ENCODE peak calls at places on chromosomes 3 and 15, in six cellular contexts. X is central memory CD8-positive, alpha-beta T cell; J is activated CD4-positive, alpha-beta memory T cell treated with anti-CD3 and anti-CD28 coated beads for 36 hours; V is fibroblast of villous mesenchyme; D is GM23248; F is esophagus squamous epithelium. S is an unnamed sample.

GRCh38 chr15:74130089-74130848 is at the start of gene ISLR2:
- DNase-seq in X (no peak), J (no peak), V (peak), D (peak), F (no peak), S (no peak)

GRCh38 chr3:70716832-70717231 is 404.4 kb upstream of the MDFIC2 start:
- DNase-seq in X (no peak), J (peak), V (peak), D (peak), F (no peak), S (peak)

GRCh38 chr15:100725121-100726069 is 123.0 kb downstream of the ASB7 start:
- DNase-seq in X (no peak), J (no peak), V (peak), D (peak), F (no peak), S (peak)

GRCh38 chr3:34669490-34669889 is 871.1 kb downstream of the PDCD6IP start:
- DNase-seq in X (no peak), J (no peak), V (no peak), D (no peak), F (no peak), S (no peak)

GRCh38 chr15:96314508-96314907 is 16.0 kb upstream of the NR2F2 start:
- DNase-seq in X (no peak), J (no peak), V (no peak), D (no peak), F (no peak), S (no peak)

GRCh38 chr3:131794766-131795381 is 239.9 kb downstream of the CPNE4 start:
- DNase-seq in X (no peak), J (peak), V (peak), D (peak), F (no peak), S (peak)

GRCh38 chr15:80880086-80880485 is 100.9 kb downstream of the CEMIP start:
- DNase-seq in X (no peak), J (no peak), V (no peak), D (no peak), F (no peak), S (no peak)

GRCh38 chr3:184593923-184594303 is 32.3 kb downstream of the EPHB3 start:
- DNase-seq in X (no peak), J (no peak), V (no peak), D (no peak), F (no peak), S (no peak)

GRCh38 chr3:76024640-76025039 is 239.3 kb upstream of the ZNF717 start:
- DNase-seq in X (no peak), J (no peak), V (peak), D (peak), F (no peak), S (peak)

GRCh38 chr15:45653702-45654424 is 19.0 kb downstream of the SQOR start:
- DNase-seq in X (no peak), J (no peak), V (no peak), D (no peak), F (no peak), S (no peak)

GRCh38 chr15:70098461-70099166 is 897 bp upstream of the TLE3 start:
- DNase-seq in X (no peak), J (peak), V (peak), D (peak), F (no peak), S (no peak)

GRCh38 chr3:30646181-30646876 is 39.9 kb downstream of the TGFBR2 start:
- DNase-seq in X (no peak), J (no peak), V (peak), D (peak), F (no peak), S (no peak)

GRCh38 chr3:294581-294980 is 98.0 kb downstream of the CHL1 start:
- DNase-seq in X (no peak), J (no peak), V (no peak), D (no peak), F (no peak), S (no peak)

GRCh38 chr3:126316515-126316939 is 40.7 kb downstream of the KLF15 start:
- DNase-seq in X (peak), J (no peak), V (no peak), D (no peak), F (no peak), S (no peak)

GRCh38 chr3:56879453-56880224 is 77.9 kb upstream of the ARHGEF3 start:
- DNase-seq in X (no peak), J (no peak), V (peak), D (peak), F (no peak), S (no peak)

GRCh38 chr3:160140756-160141155 is 84.5 kb upstream of the C3orf80 start:
- DNase-seq in X (no peak), J (peak), V (no peak), D (no peak), F (no peak), S (no peak)

GRCh38 chr15:59491062-59491461 is 53.1 kb downstream of the FAM81A start:
- DNase-seq in X (no peak), J (no peak), V (no peak), D (no peak), F (no peak), S (no peak)

GRCh38 chr3:123075359-123075758 is 8.5 kb downstream of the PDIA5 start:
- DNase-seq in X (no peak), J (no peak), V (peak), D (peak), F (no peak), S (no peak)

GRCh38 chr3:185645596-185646381 is 59.7 kb downstream of the SENP2 start:
- DNase-seq in X (no peak), J (no peak), V (no peak), D (no peak), F (no peak), S (no peak)

GRCh38 chr3:189950258-189950657 is 170.4 kb downstream of the P3H2 start:
- DNase-seq in X (no peak), J (no peak), V (no peak), D (no peak), F (no peak), S (no peak)

GRCh38 chr3:63128380-63128779 is 149.7 kb upstream of the SYNPR start:
- DNase-seq in X (no peak), J (no peak), V (no peak), D (no peak), F (no peak), S (no peak)

GRCh38 chr15:92614791-92615785 is 40.5 kb downstream of the FAM174B start:
- DNase-seq in X (no peak), J (no peak), V (no peak), D (no peak), F (no peak), S (no peak)

GRCh38 chr3:106514431-106514830 is 645.6 kb upstream of the CBLB start:
- DNase-seq in X (no peak), J (no peak), V (no peak), D (no peak), F (no peak), S (no peak)

GRCh38 chr3:30578479-30578878 is 27.9 kb upstream of the TGFBR2 start:
- DNase-seq in X (no peak), J (no peak), V (peak), D (peak), F (no peak), S (peak)

GRCh38 chr3:76756578-76756977 is 283.3 kb upstream of the ROBO2 start:
- DNase-seq in X (no peak), J (no peak), V (no peak), D (no peak), F (no peak), S (no peak)

GRCh38 chr15:87710406-87710805 is 546.1 kb downstream of the NTRK3 start:
- DNase-seq in X (no peak), J (no peak), V (peak), D (peak), F (no peak), S (peak)

GRCh38 chr3:154220462-154220861 is 99.3 kb downstream of the ARHGEF26 start:
- DNase-seq in X (no peak), J (no peak), V (no peak), D (no peak), F (no peak), S (no peak)

GRCh38 chr15:67731112-67731761 is 94.1 kb upstream of the SKOR1 start:
- DNase-seq in X (no peak), J (no peak), V (no peak), D (no peak), F (no peak), S (no peak)

GRCh38 chr3:24829632-24830229 is 335.1 kb upstream of the THRB start:
- DNase-seq in X (no peak), J (no peak), V (no peak), D (peak), F (no peak), S (no peak)

GRCh38 chr3:196524527-196524926 is 9.4 kb upstream of the SMCO1 start:
- DNase-seq in X (no peak), J (no peak), V (peak), D (no peak), F (no peak), S (no peak)

GRCh38 chr15:98779463-98780071 is 131.2 kb downstream of the IGF1R start:
- DNase-seq in X (peak), J (peak), V (peak), D (peak), F (no peak), S (peak)

GRCh38 chr3:165194477-165195135 is 1.6 kb downstream of the SLITRK3 start:
- DNase-seq in X (no peak), J (no peak), V (no peak), D (no peak), F (no peak), S (no peak)

GRCh38 chr15:61216519-61216918 is 12.6 kb downstream of the RORA start:
- DNase-seq in X (no peak), J (no peak), V (no peak), D (no peak), F (no peak), S (no peak)

GRCh38 chr3:41853495-41853894 is 108.4 kb downstream of the ULK4 start:
- DNase-seq in X (no peak), J (no peak), V (no peak), D (no peak), F (no peak), S (no peak)

GRCh38 chr15:101394056-101394630 is 95.4 kb downstream of the PCSK6 start:
- DNase-seq in X (no peak), J (no peak), V (no peak), D (no peak), F (no peak), S (no peak)